ENCODE peak calls at places on chromosomes 7 and 10, in ten cellular contexts. I is ureter; P is H1; T is activated naive CD8-positive, alpha-beta T cell treated with anti-CD3 and anti-CD28 coated beads, Interleukin-2, amount 50 U/mL, for 24 hours; Q is mesenteric fat pad; H is stimulated activated CD4-positive, alpha-beta T cell treated with anti-CD3 and anti-CD28 coated beads, Interleukin-4, amount 100 ng/mL, for 1 hour; Z is fibroblast of mammary gland; Y is activated CD8-positive, alpha-beta T cell treated with anti-CD3 and anti-CD28 coated beads for 36 hours; B is CD8-positive, alpha-beta memory T cell; J is activated CD4-positive, CD25-positive, alpha-beta regulatory T cell treated with anti-CD3 and anti-CD28 coated beads, Interleukin-2, amount 50 U/mL, for 72 hours. X is an unnamed sample.

GRCh38 chr7:87216701-87217508 is 2.6 kb downstream of the TMEM243 start:
- DNase-seq in I (no peak), P (no peak), T (peak), Q (no peak), H (no peak), Z (no peak), Y (peak), B (peak), J (no peak), X (no peak)

GRCh38 chr10:78015546-78015945 is 13.8 kb downstream of the POLR3A start:
- DNase-seq in I (no peak), P (no peak), T (no peak), Q (no peak), H (no peak), Z (no peak), Y (no peak), B (no peak), J (no peak), X (no peak)

GRCh38 chr10:13001041-13001886 is at the start of gene CCDC3:
- DNase-seq in I (no peak), P (peak), T (peak), Q (no peak), H (no peak), Z (no peak), Y (peak), B (no peak), J (no peak), X (no peak)

GRCh38 chr7:136652635-136653370 is 215.6 kb upstream of the CHRM2 start:
- DNase-seq in I (no peak), P (no peak), T (no peak), Q (no peak), H (no peak), Z (no peak), Y (no peak), B (no peak), J (no peak), X (no peak)

GRCh38 chr10:58502956-58503355 is 9.7 kb upstream of the BICC1 start:
- DNase-seq in I (no peak), P (no peak), T (no peak), Q (no peak), H (no peak), Z (no peak), Y (no peak), B (no peak), J (no peak), X (no peak)

GRCh38 chr10:112758961-112759360 is 191.1 kb upstream of the TCF7L2 start:
- DNase-seq in I (no peak), P (no peak), T (no peak), Q (no peak), H (no peak), Z (no peak), Y (no peak), B (no peak), J (no peak), X (no peak)

GRCh38 chr7:26620352-26620751 is 244.0 kb downstream of the SKAP2 start:
- DNase-seq in I (no peak), P (peak), T (peak), Q (no peak), H (no peak), Z (peak), Y (peak), B (no peak), J (no peak), X (peak)

GRCh38 chr7:47584128-47584865 is 2.4 kb upstream of the TNS3 start:
- DNase-seq in I (no peak), P (no peak), T (no peak), Q (no peak), H (no peak), Z (no peak), Y (no peak), B (no peak), J (no peak), X (no peak)

GRCh38 chr10:118571123-118571522 is 24.3 kb downstream of the PRLHR start:
- DNase-seq in I (peak), P (no peak), T (no peak), Q (no peak), H (no peak), Z (peak), Y (no peak), B (no peak), J (no peak), X (no peak)

GRCh38 chr10:58963101-58963534 is 213.3 kb upstream of the PHYHIPL start:
- DNase-seq in I (no peak), P (no peak), T (no peak), Q (no peak), H (no peak), Z (no peak), Y (peak), B (no peak), J (no peak), X (peak)

GRCh38 chr10:68543004-68543918 is 15.9 kb upstream of the SLC25A16 start:
- DNase-seq in I (no peak), P (no peak), T (no peak), Q (no peak), H (no peak), Z (peak), Y (peak), B (no peak), J (no peak), X (no peak)

GRCh38 chr7:105666324-105666723 is 85.0 kb upstream of the EFCAB10 start:
- DNase-seq in I (no peak), P (no peak), T (no peak), Q (no peak), H (no peak), Z (no peak), Y (no peak), B (no peak), J (no peak), X (no peak)

GRCh38 chr7:87047-87446 is 105.3 kb upstream of the FAM20C start:
- DNase-seq in I (no peak), P (no peak), T (no peak), Q (peak), H (no peak), Z (no peak), Y (no peak), B (no peak), J (no peak), X (peak)

GRCh38 chr7:131898418-131898817 is 342.0 kb upstream of the PODXL start:
- DNase-seq in I (no peak), P (no peak), T (no peak), Q (no peak), H (no peak), Z (peak), Y (peak), B (no peak), J (no peak), X (peak)

GRCh38 chr7:157519246-157519645 is 182.4 kb downstream of the DNAJB6 start:
- DNase-seq in I (no peak), P (no peak), T (no peak), Q (peak), H (no peak), Z (no peak), Y (no peak), B (no peak), J (no peak), X (no peak)

GRCh38 chr7:34991938-34992840 is 45.1 kb downstream of the DPY19L1 start:
- DNase-seq in I (peak), P (no peak), T (peak), Q (no peak), H (peak), Z (peak), Y (peak), B (peak), J (no peak), X (no peak)

GRCh38 chr10:60299961-60300883 is 89.5 kb downstream of the ANK3 start:
- DNase-seq in I (no peak), P (peak), T (no peak), Q (no peak), H (no peak), Z (peak), Y (no peak), B (no peak), J (no peak), X (peak)

GRCh38 chr7:132080967-132081668 is 495.2 kb downstream of the PLXNA4 start:
- DNase-seq in I (no peak), P (no peak), T (no peak), Q (peak), H (no peak), Z (peak), Y (no peak), B (no peak), J (no peak), X (no peak)

GRCh38 chr10:35949820-35950219 is 307.7 kb upstream of the FZD8 start:
- DNase-seq in I (no peak), P (peak), T (no peak), Q (no peak), H (no peak), Z (no peak), Y (no peak), B (no peak), J (no peak), X (no peak)

GRCh38 chr7:69962077-69962855 is 364.0 kb downstream of the AUTS2 start:
- DNase-seq in I (no peak), P (no peak), T (no peak), Q (no peak), H (no peak), Z (no peak), Y (no peak), B (no peak), J (no peak), X (no peak)

GRCh38 chr7:26930201-26930600 is 65.8 kb upstream of the SKAP2 start:
- DNase-seq in I (no peak), P (no peak), T (no peak), Q (no peak), H (no peak), Z (peak), Y (no peak), B (no peak), J (no peak), X (no peak)

GRCh38 chr10:124680675-124681074 is 63.5 kb downstream of the FAM53B start:
- DNase-seq in I (no peak), P (no peak), T (no peak), Q (no peak), H (no peak), Z (peak), Y (no peak), B (no peak), J (no peak), X (no peak)

GRCh38 chr7:80318081-80318480 is 183.4 kb downstream of the GNAI1 start:
- DNase-seq in I (no peak), P (no peak), T (no peak), Q (no peak), H (no peak), Z (no peak), Y (no peak), B (no peak), J (no peak), X (no peak)

GRCh38 chr10:93437000-93437945 is 44.9 kb downstream of the MYOF start:
- DNase-seq in I (peak), P (no peak), T (no peak), Q (no peak), H (no peak), Z (peak), Y (no peak), B (no peak), J (no peak), X (peak)

GRCh38 chr7:140051822-140052221 is 10.9 kb downstream of the PARP12 start:
- DNase-seq in I (no peak), P (no peak), T (no peak), Q (no peak), H (no peak), Z (no peak), Y (no peak), B (no peak), J (no peak), X (no peak)

GRCh38 chr7:80277434-80278427 is 143.1 kb downstream of the GNAI1 start:
- DNase-seq in I (no peak), P (no peak), T (no peak), Q (no peak), H (no peak), Z (peak), Y (no peak), B (no peak), J (no peak), X (peak)

GRCh38 chr10:24820616-24821015 is 96.9 kb upstream of the ARHGAP21 start:
- DNase-seq in I (peak), P (no peak), T (no peak), Q (no peak), H (no peak), Z (no peak), Y (no peak), B (no peak), J (no peak), X (no peak)

GRCh38 chr7:27185013-27185707 is at the start of gene HOXA11:
- DNase-seq in I (peak), P (no peak), T (no peak), Q (peak), H (no peak), Z (peak), Y (peak), B (no peak), J (peak), X (no peak)

GRCh38 chr10:13319166-13319565 is 19.3 kb upstream of the PHYH start:
- DNase-seq in I (no peak), P (no peak), T (no peak), Q (no peak), H (no peak), Z (no peak), Y (no peak), B (no peak), J (no peak), X (no peak)

GRCh38 chr10:7311256-7312178 is 99.3 kb downstream of the SFMBT2 start:
- DNase-seq in I (no peak), P (no peak), T (no peak), Q (no peak), H (no peak), Z (peak), Y (no peak), B (no peak), J (no peak), X (no peak)

GRCh38 chr10:79446451-79447020 is 1.1 kb upstream of the ZCCHC24 start:
- DNase-seq in I (peak), P (no peak), T (no peak), Q (peak), H (peak), Z (peak), Y (peak), B (peak), J (no peak), X (no peak)

GRCh38 chr7:924541-925231 is 29.8 kb downstream of the ADAP1 start:
- DNase-seq in I (peak), P (no peak), T (peak), Q (peak), H (peak), Z (no peak), Y (peak), B (no peak), J (peak), X (no peak)